ENCODE peak calls at places on chromosomes 6 and 20, in four cellular contexts. One of them, this sample, is unnamed.

GRCh38 chr6:25889877-25890853 is 16.1 kb upstream of the SLC17A3 start:
- DNase-seq in GM12878: no peak
- DNase-seq in K562: peak; percentile 25
- DNase-seq in HepG2: peak; percentile 70
- DNase-seq in this sample: peak; percentile 47

GRCh38 chr6:78607188-78607587 is 260.2 kb upstream of the IRAK1BP1 start:
- DNase-seq in GM12878: no peak
- DNase-seq in K562: no peak
- DNase-seq in HepG2: no peak
- DNase-seq in this sample: no peak

GRCh38 chr6:39207421-39208232 is 21.6 kb downstream of the KCNK5 start:
- DNase-seq in GM12878: no peak
- DNase-seq in K562: no peak
- DNase-seq in HepG2: no peak
- DNase-seq in this sample: no peak

GRCh38 chr6:72182337-72183246 is 296.2 kb downstream of the RIMS1 start:
- DNase-seq in K562: no peak
- DNase-seq in HepG2: no peak
- DNase-seq in GM12878: no peak
- DNase-seq in this sample: peak; percentile 2

GRCh38 chr6:97053643-97054411 is 129.3 kb downstream of the KLHL32 start:
- DNase-seq in K562: no peak
- DNase-seq in HepG2: no peak
- DNase-seq in GM12878: no peak
- DNase-seq in this sample: peak; percentile 1

GRCh38 chr6:105135056-105135455 is 44.8 kb downstream of the POPDC3 start:
- DNase-seq in HepG2: peak; percentile 47
- DNase-seq in GM12878: no peak
- DNase-seq in K562: no peak
- DNase-seq in this sample: peak; percentile 44

GRCh38 chr6:3761989-3762270 is 10.4 kb upstream of the PXDC1 start:
- DNase-seq in K562: no peak
- DNase-seq in GM12878: no peak
- DNase-seq in HepG2: no peak
- DNase-seq in this sample: no peak

GRCh38 chr20:21615617-21616080 is 89.8 kb upstream of the PAX1 start:
- DNase-seq in K562: peak; percentile 46
- DNase-seq in GM12878: no peak
- DNase-seq in HepG2: peak; percentile 66
- DNase-seq in this sample: peak; percentile 71

GRCh38 chr6:139204978-139205377 is 70.1 kb downstream of the HECA start:
- DNase-seq in K562: no peak
- DNase-seq in HepG2: no peak
- DNase-seq in GM12878: no peak
- DNase-seq in this sample: no peak

GRCh38 chr6:128443553-128443952 is 76.8 kb downstream of the PTPRK start:
- DNase-seq in K562: no peak
- DNase-seq in GM12878: no peak
- DNase-seq in HepG2: no peak
- DNase-seq in this sample: peak; percentile 4

GRCh38 chr6:158648682-158649131 is 1.1 kb upstream of the SYTL3 start:
- DNase-seq in K562: no peak
- DNase-seq in HepG2: no peak
- DNase-seq in GM12878: peak; percentile 83
- DNase-seq in this sample: no peak

GRCh38 chr6:54598787-54599309 is 247.7 kb upstream of the FAM83B start:
- DNase-seq in HepG2: no peak
- DNase-seq in K562: no peak
- DNase-seq in GM12878: no peak
- DNase-seq in this sample: no peak

GRCh38 chr6:56345539-56346090 is 98.2 kb upstream of the COL21A1 start:
- DNase-seq in GM12878: no peak
- DNase-seq in K562: no peak
- DNase-seq in HepG2: no peak
- DNase-seq in this sample: no peak

GRCh38 chr6:119453242-119453641 is 103.7 kb upstream of the MAN1A1 start:
- DNase-seq in GM12878: no peak
- DNase-seq in HepG2: no peak
- DNase-seq in K562: no peak
- DNase-seq in this sample: no peak

GRCh38 chr6:142569676-142570075 is 267.9 kb downstream of the ADGRG6 start:
- DNase-seq in K562: no peak
- DNase-seq in HepG2: peak; percentile 15
- DNase-seq in GM12878: no peak
- DNase-seq in this sample: no peak

GRCh38 chr6:110938176-110938575 is 20.3 kb upstream of the GTF3C6 start:
- DNase-seq in GM12878: no peak
- DNase-seq in HepG2: no peak
- DNase-seq in K562: no peak
- DNase-seq in this sample: no peak

GRCh38 chr6:44630125-44631028 is 242.9 kb downstream of the CDC5L start:
- DNase-seq in GM12878: no peak
- DNase-seq in K562: peak; percentile 81
- DNase-seq in HepG2: peak; percentile 30
- DNase-seq in this sample: peak; percentile 59

GRCh38 chr6:32148289-32148688 is 3.5 kb downstream of the PRRT1 start:
- DNase-seq in HepG2: no peak
- DNase-seq in K562: no peak
- DNase-seq in GM12878: no peak
- DNase-seq in this sample: no peak

GRCh38 chr6:8108031-8108660 is 5.8 kb upstream of the EEF1E1 start:
- DNase-seq in HepG2: peak; percentile 93
- DNase-seq in GM12878: no peak
- DNase-seq in K562: peak; percentile 58
- DNase-seq in this sample: peak; percentile 76

GRCh38 chr6:26312096-26312463 is 52.9 kb upstream of the BTN3A2 start:
- DNase-seq in GM12878: no peak
- DNase-seq in K562: peak; percentile 7
- DNase-seq in HepG2: no peak
- DNase-seq in this sample: no peak

GRCh38 chr20:12337601-12338000 is 419.9 kb downstream of the BTBD3 start:
- DNase-seq in GM12878: no peak
- DNase-seq in HepG2: no peak
- DNase-seq in K562: no peak
- DNase-seq in this sample: no peak

GRCh38 chr6:139763468-139764214 is 389.2 kb upstream of the CITED2 start:
- DNase-seq in K562: no peak
- DNase-seq in HepG2: no peak
- DNase-seq in GM12878: no peak
- DNase-seq in this sample: no peak

GRCh38 chr6:131161987-131162386 is 26.7 kb downstream of the AKAP7 start:
- DNase-seq in GM12878: no peak
- DNase-seq in K562: no peak
- DNase-seq in HepG2: no peak
- DNase-seq in this sample: no peak

GRCh38 chr20:40497781-40498691 is 191.0 kb downstream of the MAFB start:
- DNase-seq in K562: peak; percentile 9
- DNase-seq in HepG2: no peak
- DNase-seq in GM12878: peak; percentile 7
- DNase-seq in this sample: no peak

GRCh38 chr6:2741756-2742155 is 9.0 kb downstream of the MYLK4 start:
- DNase-seq in K562: no peak
- DNase-seq in GM12878: no peak
- DNase-seq in HepG2: no peak
- DNase-seq in this sample: no peak

GRCh38 chr6:44223471-44224153 is at the start of gene SLC29A1:
- DNase-seq in K562: peak; percentile 95
- DNase-seq in HepG2: peak; percentile 74
- DNase-seq in GM12878: no peak
- DNase-seq in this sample: peak; percentile 69

GRCh38 chr6:352896-353470 is 38.6 kb upstream of the IRF4 start:
- DNase-seq in HepG2: no peak
- DNase-seq in K562: no peak
- DNase-seq in GM12878: no peak
- DNase-seq in this sample: no peak

GRCh38 chr6:126176266-126176665 is 163.6 kb upstream of the CENPW start:
- DNase-seq in HepG2: peak; percentile 18
- DNase-seq in K562: peak; percentile 23
- DNase-seq in GM12878: no peak
- DNase-seq in this sample: no peak

GRCh38 chr6:41372526-41373366 is 37.3 kb downstream of the NCR2 start:
- DNase-seq in K562: no peak
- DNase-seq in HepG2: peak; percentile 49
- DNase-seq in GM12878: no peak
- DNase-seq in this sample: no peak

GRCh38 chr6:33954453-33954852 is 150.7 kb upstream of the MLN start:
- DNase-seq in GM12878: no peak
- DNase-seq in K562: no peak
- DNase-seq in HepG2: no peak
- DNase-seq in this sample: no peak

GRCh38 chr6:36135053-36135731 is 4.9 kb downstream of the MAPK13 start:
- DNase-seq in HepG2: no peak
- DNase-seq in GM12878: no peak
- DNase-seq in K562: no peak
- DNase-seq in this sample: no peak

GRCh38 chr6:81834141-81834621 is 81.7 kb upstream of the TENT5A start:
- DNase-seq in GM12878: no peak
- DNase-seq in K562: no peak
- DNase-seq in HepG2: no peak
- DNase-seq in this sample: peak; percentile 34

GRCh38 chr20:19265646-19266374 is 53.4 kb downstream of the SLC24A3 start:
- DNase-seq in K562: peak; percentile 39
- DNase-seq in HepG2: peak; percentile 10
- DNase-seq in GM12878: no peak
- DNase-seq in this sample: no peak

GRCh38 chr6:12719017-12719416 is 2.5 kb downstream of the PHACTR1 start:
- DNase-seq in K562: no peak
- DNase-seq in HepG2: no peak
- DNase-seq in GM12878: no peak
- DNase-seq in this sample: no peak

GRCh38 chr6:8860671-8861070 is 425.3 kb upstream of the SLC35B3 start:
- DNase-seq in HepG2: no peak
- DNase-seq in K562: no peak
- DNase-seq in GM12878: no peak
- DNase-seq in this sample: no peak

GRCh38 chr20:50133041-50133440 is 20.1 kb upstream of the UBE2V1 start:
- DNase-seq in HepG2: no peak
- DNase-seq in GM12878: no peak
- DNase-seq in K562: no peak
- DNase-seq in this sample: no peak

GRCh38 chr6:38261626-38262025 is 378.1 kb downstream of the BTBD9 start:
- DNase-seq in HepG2: no peak
- DNase-seq in GM12878: no peak
- DNase-seq in K562: no peak
- DNase-seq in this sample: no peak

GRCh38 chr6:1351381-1352008 is 37.9 kb upstream of the FOXF2 start:
- DNase-seq in GM12878: no peak
- DNase-seq in HepG2: no peak
- DNase-seq in K562: no peak
- DNase-seq in this sample: no peak

GRCh38 chr6:46199387-46199786 is 28.6 kb upstream of the ENPP5 start:
- DNase-seq in HepG2: no peak
- DNase-seq in K562: no peak
- DNase-seq in GM12878: no peak
- DNase-seq in this sample: no peak

GRCh38 chr6:46201701-46202100 is 30.9 kb upstream of the ENPP5 start:
- DNase-seq in K562: no peak
- DNase-seq in HepG2: no peak
- DNase-seq in GM12878: no peak
- DNase-seq in this sample: no peak

GRCh38 chr6:46204880-46205650 is 34.3 kb upstream of the ENPP5 start:
- DNase-seq in K562: no peak
- DNase-seq in HepG2: no peak
- DNase-seq in GM12878: no peak
- DNase-seq in this sample: no peak

GRCh38 chr6:46207174-46207573 is 36.4 kb upstream of the ENPP5 start:
- DNase-seq in HepG2: no peak
- DNase-seq in K562: no peak
- DNase-seq in GM12878: no peak
- DNase-seq in this sample: no peak

DNA sequence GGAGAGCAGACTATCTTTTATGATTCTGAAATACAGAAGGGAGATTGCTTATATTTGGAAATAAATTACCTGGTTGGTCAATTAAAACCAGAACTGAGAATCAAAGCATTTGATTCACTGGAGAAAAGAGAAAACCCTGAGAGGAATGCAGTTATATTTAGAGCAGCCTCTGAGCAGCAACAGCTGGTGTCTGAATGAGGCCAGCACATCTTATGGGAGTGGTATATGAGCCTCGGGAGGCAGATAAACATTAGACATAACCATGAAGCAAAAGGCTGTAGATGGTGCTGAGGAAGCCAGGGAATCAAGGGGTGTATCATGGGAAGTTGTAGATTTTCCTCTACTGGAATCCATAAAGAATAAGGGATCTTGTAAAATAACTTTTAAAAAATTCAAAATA is 32.6 kb upstream of the ENPP5 start:
- DNase-seq in K562: no peak
- DNase-seq in HepG2: no peak
- DNase-seq in GM12878: no peak
- DNase-seq in this sample: no peak
- TF ChIP-seq POLR2AphosphoS2 in K562: no peak
- TF ChIP-seq POLR2AphosphoS2 in HepG2: no peak
- TF ChIP-seq POLR2AphosphoS2 in GM12878: no peak
- TF ChIP-seq POLR2AphosphoS2 in this sample: no peak

GRCh38 chr20:44027686-44028340 is 113.2 kb downstream of the TOX2 start:
- DNase-seq in GM12878: no peak
- DNase-seq in HepG2: no peak
- DNase-seq in K562: no peak
- DNase-seq in this sample: no peak
- TF ChIP-seq POLR2AphosphoS2 in GM12878: no peak
- TF ChIP-seq POLR2AphosphoS2 in HepG2: no peak
- TF ChIP-seq POLR2AphosphoS2 in K562: no peak
- TF ChIP-seq POLR2AphosphoS2 in this sample: no peak

DNA sequence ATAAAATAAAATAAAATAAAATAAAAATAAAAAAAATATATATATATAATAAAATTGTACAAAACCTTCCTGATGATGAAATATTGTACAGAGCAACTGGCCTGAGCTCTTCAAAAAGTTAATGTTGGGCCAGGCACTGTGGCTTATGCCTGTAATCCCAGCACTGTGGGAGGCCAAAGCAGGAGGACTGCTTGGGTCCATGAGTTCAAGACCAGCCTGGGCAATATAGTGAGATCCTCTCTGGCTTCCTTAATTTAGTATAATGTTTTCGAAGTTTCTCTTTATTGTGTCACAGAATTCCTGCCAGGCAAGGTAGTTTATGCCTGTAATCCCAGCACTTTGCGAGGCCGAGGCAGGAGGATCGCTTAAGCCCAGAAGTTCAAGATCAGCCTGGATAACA is 113.9 kb upstream of the SALL4 start:
- DNase-seq in HepG2: no peak
- DNase-seq in GM12878: no peak
- DNase-seq in K562: no peak
- DNase-seq in this sample: no peak
- TF ChIP-seq POLR2AphosphoS2 in HepG2: no peak
- TF ChIP-seq POLR2AphosphoS2 in GM12878: no peak
- TF ChIP-seq POLR2AphosphoS2 in K562: no peak
- TF ChIP-seq POLR2AphosphoS2 in this sample: no peak

DNA sequence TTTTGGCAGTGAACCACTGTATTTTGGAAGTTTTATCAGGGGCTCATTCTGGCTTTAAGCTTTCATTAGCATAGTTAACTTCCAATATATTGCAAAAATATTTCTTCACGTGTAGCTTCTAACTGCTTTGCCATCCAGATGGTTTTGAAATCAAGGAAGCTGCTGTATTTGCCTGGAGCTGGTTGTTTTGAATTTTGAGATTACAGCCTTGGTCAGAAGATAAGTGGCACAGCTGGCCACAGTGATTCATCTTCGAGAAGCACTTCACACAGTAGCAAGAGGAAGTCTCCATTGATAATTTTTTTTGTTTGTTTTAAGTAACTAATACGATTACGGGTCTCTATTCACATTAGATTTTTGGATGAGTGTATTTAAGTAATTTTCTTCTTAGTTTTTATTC is 3.8 kb downstream of the APCDD1L start:
- DNase-seq in K562: no peak
- DNase-seq in HepG2: no peak
- DNase-seq in GM12878: no peak
- DNase-seq in this sample: no peak
- TF ChIP-seq POLR2AphosphoS2 in K562: no peak
- TF ChIP-seq POLR2AphosphoS2 in HepG2: no peak
- TF ChIP-seq POLR2AphosphoS2 in GM12878: no peak
- TF ChIP-seq POLR2AphosphoS2 in this sample: no peak

This sample was measured in A549.